ENCODE peak calls at places on chromosomes 16 and 17, in four cellular contexts. Z, U, X and S are unnamed samples.

GRCh38 chr16:27890006-27890405 is 173.5 kb downstream of the GSG1L start:
- DNase-seq in U (no peak), X (no peak), Z (no peak), S (no peak)

GRCh38 chr17:8133941-8134340 is 10.0 kb upstream of the HES7 start:
- DNase-seq in U (no peak), Z (no peak), X (no peak), S (no peak)

GRCh38 chr17:56478836-56479447 is 114.6 kb upstream of the NOG start:
- DNase-seq in Z (no peak), X (no peak), U (peak), S (no peak)

GRCh38 chr17:42759982-42760651 is 910 bp upstream of the RAMP2 start:
- DNase-seq in U (no peak), Z (no peak), X (no peak), S (no peak)

GRCh38 chr16:21260870-21261791 is 17.0 kb downstream of the CRYM start:
- DNase-seq in U (peak), X (no peak), Z (no peak), S (no peak)

GRCh38 chr16:70699696-70700095 is 13.8 kb upstream of the MTSS2 start:
- DNase-seq in U (no peak), Z (no peak), X (no peak), S (no peak)

GRCh38 chr16:55622930-55623561 is 32.7 kb upstream of the SLC6A2 start:
- DNase-seq in Z (no peak), U (peak), X (no peak), S (no peak)

GRCh38 chr17:82838386-82839063 is 1.3 kb downstream of the ZNF750 start:
- DNase-seq in U (no peak), Z (no peak), X (no peak), S (no peak)

GRCh38 chr16:67216612-67217490 is 10.1 kb upstream of the TMEM208 start:
- DNase-seq in X (no peak), U (no peak), Z (no peak), S (no peak)

GRCh38 chr16:22678311-22678710 is 135.7 kb upstream of the HS3ST2 start:
- DNase-seq in U (no peak), Z (no peak), X (no peak), S (no peak)

GRCh38 chr17:64920419-64921172 is 1.3 kb upstream of the LRRC37A3 start:
- DNase-seq in U (no peak), Z (no peak), X (no peak), S (no peak)

GRCh38 chr17:79647456-79647915 is 36.6 kb upstream of the RBFOX3 start:
- DNase-seq in Z (no peak), X (no peak), U (no peak), S (no peak)

GRCh38 chr16:86951831-86952598 is 365.2 kb downstream of the C16orf95 start:
- DNase-seq in U (peak), X (no peak), Z (no peak), S (no peak)

GRCh38 chr16:31000671-31001382 is 9.6 kb downstream of the STX1B start:
- DNase-seq in Z (no peak), U (no peak), X (no peak), S (no peak)

GRCh38 chr16:31698901-31699300 is 171.2 kb downstream of the AHSP start:
- DNase-seq in U (no peak), Z (no peak), X (no peak), S (no peak)

GRCh38 chr17:9285602-9286001 is 264.3 kb downstream of the NTN1 start:
- DNase-seq in U (no peak), Z (no peak), X (no peak), S (no peak)

GRCh38 chr16:21301168-21301894 is 23.2 kb upstream of the CRYM start:
- DNase-seq in Z (peak), X (no peak), U (peak), S (no peak)

GRCh38 chr17:28466521-28467048 is 6.9 kb upstream of the SLC13A2 start:
- DNase-seq in U (no peak), Z (no peak), X (no peak), S (no peak)

GRCh38 chr16:84922351-84923135 is 88.8 kb downstream of the ZDHHC7 start:
- DNase-seq in X (peak), U (no peak), Z (peak), S (no peak)